ENCODE peak calls at places on chromosomes 16 and 17, in ten cellular contexts. H, O, A, X, K, S, E, D, L and G are unnamed samples.

GRCh38 chr16:69474447-69474846 is 50.0 kb downstream of the CYB5B start:
- DNase-seq in H (no peak), O (no peak), A (no peak), X (peak; percentile 31), K (no peak), S (no peak), E (no peak), D (no peak), L (no peak), G (no peak)

GRCh38 chr17:58335779-58336455 is 7.3 kb upstream of the TSPOAP1 start:
- DNase-seq in H (no peak), O (peak; percentile 41), A (peak; percentile 32), X (peak; percentile 32), K (no peak), S (no peak), E (no peak), D (no peak), L (no peak), G (no peak)

GRCh38 chr16:72894291-72895151 is 153.4 kb downstream of the ZFHX3 start:
- DNase-seq in H (no peak), O (no peak), A (no peak), X (peak; percentile 62), K (no peak), S (no peak), E (no peak), D (no peak), L (no peak), G (no peak)

GRCh38 chr16:29820271-29820701 is at the start of gene MVP:
- DNase-seq in H (no peak), O (peak; percentile 37), A (peak; percentile 84), X (peak; percentile 82), K (no peak), S (no peak), E (peak; percentile 70), D (no peak), L (no peak), G (no peak)

GRCh38 chr17:27871407-27871806 is 21.8 kb downstream of the LYRM9 start:
- DNase-seq in H (no peak), O (no peak), A (no peak), X (no peak), K (no peak), S (peak; percentile 14), E (no peak), D (no peak), L (no peak), G (no peak)

GRCh38 chr17:7113273-7114071 is 1.1 kb downstream of the ASGR2 start:
- DNase-seq in H (no peak), O (no peak), A (no peak), X (no peak), K (no peak), S (no peak), E (no peak), D (no peak), L (no peak), G (no peak)

GRCh38 chr16:17002557-17002956 is 468.2 kb downstream of the XYLT1 start:
- DNase-seq in H (no peak), O (no peak), A (no peak), X (no peak), K (no peak), S (no peak), E (no peak), D (no peak), L (no peak), G (no peak)

GRCh38 chr16:69123894-69124293 is 8.5 kb downstream of the CHTF8 start:
- DNase-seq in H (no peak), O (peak; percentile 25), A (peak; percentile 76), X (peak; percentile 78), K (peak; percentile 50), S (peak; percentile 69), E (peak; percentile 75), D (peak; percentile 58), L (peak; percentile 86), G (no peak)

GRCh38 chr17:64095144-64095882 is 34.6 kb downstream of the ERN1 start:
- DNase-seq in H (no peak), O (no peak), A (peak; percentile 79), X (no peak), K (no peak), S (no peak), E (no peak), D (no peak), L (peak; percentile 32), G (no peak)

GRCh38 chr16:10240854-10241613 is 58.8 kb upstream of the GRIN2A start:
- DNase-seq in H (no peak), O (no peak), A (no peak), X (peak; percentile 7), K (no peak), S (no peak), E (peak; percentile 7), D (no peak), L (no peak), G (no peak)

GRCh38 chr17:74200112-74200511 is 3.4 kb upstream of the RPL38 start:
- DNase-seq in H (no peak), O (no peak), A (no peak), X (no peak), K (no peak), S (no peak), E (no peak), D (no peak), L (no peak), G (no peak)

GRCh38 chr17:65403129-65403528 is 158.3 kb downstream of the AXIN2 start:
- DNase-seq in H (no peak), O (no peak), A (no peak), X (no peak), K (no peak), S (no peak), E (no peak), D (no peak), L (no peak), G (no peak)

GRCh38 chr17:75270218-75270965 is 639 bp downstream of the MIF4GD start:
- DNase-seq in H (peak; percentile 47), O (peak; percentile 22), A (peak; percentile 84), X (peak; percentile 78), K (peak; percentile 66), S (peak; percentile 85), E (peak; percentile 88), D (peak; percentile 66), L (peak; percentile 80), G (no peak)

GRCh38 chr17:48542114-48542955 is 2.6 kb downstream of the HOXB2 start:
- DNase-seq in H (no peak), O (no peak), A (no peak), X (peak; percentile 50), K (no peak), S (no peak), E (peak; percentile 63), D (no peak), L (peak; percentile 35), G (no peak)

GRCh38 chr17:65228287-65228686 is 91.1 kb downstream of the RGS9 start:
- DNase-seq in H (no peak), O (no peak), A (no peak), X (no peak), K (no peak), S (no peak), E (no peak), D (no peak), L (no peak), G (no peak)

GRCh38 chr16:72850863-72851262 is 197.1 kb downstream of the ZFHX3 start:
- DNase-seq in H (no peak), O (no peak), A (no peak), X (peak; percentile 86), K (no peak), S (no peak), E (no peak), D (no peak), L (no peak), G (peak; percentile 51)

GRCh38 chr17:30393911-30394867 is 15.5 kb downstream of the CPD start:
- DNase-seq in H (no peak), O (no peak), A (no peak), X (no peak), K (no peak), S (no peak), E (no peak), D (no peak), L (no peak), G (no peak)

GRCh38 chr16:1613240-1613639 is 1.1 kb downstream of the CRAMP1 start:
- DNase-seq in H (no peak), O (no peak), A (no peak), X (peak; percentile 17), K (no peak), S (no peak), E (peak; percentile 43), D (no peak), L (peak; percentile 32), G (no peak)

GRCh38 chr17:19513897-19514488 is 19.7 kb upstream of the SLC47A1 start:
- DNase-seq in H (peak; percentile 59), O (peak; percentile 22), A (peak; percentile 74), X (peak; percentile 77), K (peak; percentile 76), S (peak; percentile 69), E (peak; percentile 77), D (peak; percentile 63), L (peak; percentile 91), G (no peak)

GRCh38 chr16:28181557-28181914 is 30.2 kb downstream of the XPO6 start:
- DNase-seq in H (peak; percentile 39), O (no peak), A (peak; percentile 67), X (peak; percentile 98), K (no peak), S (peak; percentile 68), E (peak; percentile 71), D (no peak), L (no peak), G (peak; percentile 10)

GRCh38 chr17:58219007-58219788 is at the start of gene MKS1:
- DNase-seq in H (peak; percentile 93), O (peak; percentile 91), A (peak; percentile 96), X (peak; percentile 90), K (peak; percentile 97), S (peak; percentile 94), E (peak; percentile 93), D (peak; percentile 100), L (peak; percentile 95), G (peak; percentile 71)

GRCh38 chr17:27545562-27546229 is 85.3 kb upstream of the LGALS9 start:
- DNase-seq in H (no peak), O (no peak), A (peak; percentile 89), X (peak; percentile 33), K (no peak), S (peak; percentile 76), E (no peak), D (no peak), L (no peak), G (no peak)

GRCh38 chr16:2609827-2610470 is 72.1 kb downstream of the PDPK1 start:
- DNase-seq in H (no peak), O (no peak), A (no peak), X (no peak), K (no peak), S (no peak), E (no peak), D (no peak), L (no peak), G (no peak)

GRCh38 chr16:6726621-6727020 is 606.0 kb upstream of the RBFOX1 start:
- DNase-seq in H (no peak), O (no peak), A (no peak), X (no peak), K (no peak), S (no peak), E (no peak), D (no peak), L (no peak), G (no peak)

GRCh38 chr16:58020628-58021521 is 4.7 kb upstream of the MMP15 start:
- DNase-seq in H (peak; percentile 56), O (peak; percentile 11), A (peak; percentile 67), X (peak; percentile 55), K (peak; percentile 77), S (peak; percentile 74), E (peak; percentile 42), D (peak; percentile 61), L (peak; percentile 74), G (no peak)

GRCh38 chr16:79439866-79440265 is 160.7 kb downstream of the MAF start:
- DNase-seq in H (no peak), O (no peak), A (no peak), X (no peak), K (no peak), S (no peak), E (no peak), D (no peak), L (no peak), G (no peak)

GRCh38 chr17:11264183-11264871 is 23.3 kb downstream of the SHISA6 start:
- DNase-seq in H (no peak), O (no peak), A (no peak), X (no peak), K (no peak), S (no peak), E (no peak), D (no peak), L (peak; percentile 20), G (no peak)

GRCh38 chr16:19506965-19507364 is 14.9 kb downstream of the GDE1 start:
- DNase-seq in H (no peak), O (no peak), A (no peak), X (no peak), K (no peak), S (no peak), E (no peak), D (no peak), L (no peak), G (no peak)